ENCODE peak calls at places on chromosomes 5 and 9, in ten cellular contexts. D, I, R, X, P, E, Z, Y, H and B are unnamed samples.
A peak's percentile ranks its signal among the peaks of the same experiment; 100 is the strongest.

GRCh38 chr5:139635606-139636206 is 12.4 kb upstream of the CXXC5 start:
- DNase-seq in Z (peak; percentile 95), E (peak; percentile 78), R (peak; percentile 83), Y (peak; percentile 92), P (peak; percentile 92), H (peak; percentile 92), I (peak; percentile 32), X (peak; percentile 67), D (peak; percentile 79), B (peak; percentile 85)

GRCh38 chr9:134738869-134739659 is 97.5 kb downstream of the COL5A1 start:
- DNase-seq in D (peak; percentile 81), X (peak; percentile 39), Y (no peak), H (peak; percentile 91), E (peak; percentile 74), P (peak; percentile 78), Z (no peak), R (peak; percentile 67), I (peak; percentile 56), B (peak; percentile 79)

GRCh38 chr9:21294325-21294724 is 10.8 kb downstream of the IFNA5 start:
- DNase-seq in P (no peak), Y (peak; percentile 47), H (no peak), Z (no peak), E (no peak), I (no peak), X (no peak), R (no peak), D (no peak), B (no peak)

GRCh38 chr5:32638309-32638708 is 53.0 kb downstream of the SUB1 start:
- DNase-seq in I (no peak), P (no peak), R (no peak), Z (no peak), E (no peak), H (no peak), D (no peak), X (no peak), Y (no peak), B (no peak)

GRCh38 chr5:122760281-122760680 is 14.6 kb upstream of the SNX2 start:
- DNase-seq in Y (no peak), P (no peak), E (no peak), D (no peak), X (no peak), Z (no peak), H (no peak), I (no peak), R (no peak), B (no peak)

GRCh38 chr5:79552984-79553383 is 39.0 kb upstream of the HOMER1 start:
- DNase-seq in Z (no peak), H (no peak), P (no peak), I (no peak), Y (no peak), R (no peak), X (peak; percentile 74), E (peak; percentile 88), D (no peak), B (no peak)

GRCh38 chr9:133135193-133135745 is 14.2 kb upstream of the RALGDS start:
- DNase-seq in P (peak; percentile 54), E (no peak), D (peak; percentile 68), Y (peak; percentile 90), R (peak; percentile 87), X (no peak), I (peak; percentile 54), Z (peak; percentile 96), H (peak; percentile 83), B (no peak)

GRCh38 chr9:92325991-92326500 is 293 bp downstream of the CENPP start:
- DNase-seq in I (no peak), E (peak; percentile 47), Y (no peak), Z (peak; percentile 87), R (no peak), D (no peak), X (no peak), H (no peak), P (no peak), B (no peak)

GRCh38 chr5:108432024-108432423 is 50.1 kb upstream of the FBXL17 start:
- DNase-seq in R (no peak), Z (no peak), X (no peak), H (no peak), D (no peak), I (no peak), E (no peak), Y (peak; percentile 23), P (no peak), B (no peak)

GRCh38 chr9:101620452-101620851 is 25.7 kb upstream of the PPP3R2 start:
- DNase-seq in E (no peak), D (no peak), X (no peak), R (no peak), Y (no peak), Z (no peak), P (no peak), H (no peak), I (no peak), B (no peak)

GRCh38 chr9:113508111-113508749 is 44.7 kb downstream of the RGS3 start:
- DNase-seq in D (no peak), X (no peak), I (no peak), H (no peak), Z (no peak), Y (no peak), R (peak; percentile 51), P (no peak), E (peak; percentile 29), B (no peak)

GRCh38 chr5:109546461-109546860 is 136.7 kb upstream of the PJA2 start:
- DNase-seq in P (no peak), H (no peak), R (no peak), I (no peak), Z (no peak), Y (no peak), X (no peak), D (no peak), E (no peak), B (no peak)

DNA sequence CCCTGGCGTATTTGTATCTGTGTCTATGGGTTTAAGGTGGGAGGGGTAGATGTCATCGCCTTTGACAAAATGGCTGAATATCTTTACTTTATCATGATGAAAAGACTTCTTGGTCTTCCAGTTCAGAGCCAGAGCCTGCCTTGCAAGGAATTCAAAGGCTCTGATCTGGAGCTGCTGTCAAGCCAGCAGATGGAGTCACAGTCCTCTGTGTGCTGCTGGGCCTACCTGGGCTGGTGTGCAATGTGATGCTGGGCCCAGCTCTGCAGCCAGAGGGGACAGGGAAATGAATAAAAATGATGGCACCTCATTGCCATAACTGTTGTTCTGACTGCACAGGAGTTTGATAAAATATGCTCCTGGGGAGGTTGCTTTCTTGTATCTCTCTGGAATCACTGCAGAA is 20.2 kb upstream of the HSPA9 start:
- DNase-seq in H (no peak), I (no peak), Y (no peak), X (no peak), P (no peak), Z (no peak), E (no peak), D (no peak), R (no peak), B (no peak)
- TF ChIP-seq CTCF in H (peak; percentile 13), I (no peak), Y (no peak), X (peak; percentile 57), P (peak; percentile 19), Z (peak; percentile 7), E (no peak), D (no peak), R (no peak), B (peak; percentile 42)

GRCh38 chr5:141306630-141307029 is 2.8 kb upstream of the SLC25A2 start:
- DNase-seq in R (no peak), D (no peak), E (no peak), P (no peak), Z (no peak), X (no peak), H (no peak), I (no peak), Y (no peak), B (no peak)
- H3K9me3 ChIP-seq in R (peaks cover 100% of the 10 kb centered on the region), D (peaks cover 31% of the 10 kb centered on the region), E (peaks cover 20% of the 10 kb centered on the region), P (peaks cover 99% of the 10 kb centered on the region), Z (peaks cover 3% of the 10 kb centered on the region), X (peaks cover 5% of the 10 kb centered on the region), H (peaks cover 65% of the 10 kb centered on the region), I (peaks cover 75% of the 10 kb centered on the region), Y (peaks cover 33% of the 10 kb centered on the region), B (peaks cover 100% of the 10 kb centered on the region)

GRCh38 chr9:86774101-86774500 is 173.2 kb downstream of the GAS1 start:
- DNase-seq in H (no peak), I (no peak), X (no peak), E (no peak), D (no peak), P (no peak), Z (no peak), R (no peak), Y (no peak), B (no peak)

GRCh38 chr9:86772289-86772982 is 174.9 kb downstream of the GAS1 start:
- DNase-seq in R (no peak), E (no peak), D (no peak), Y (no peak), Z (no peak), P (no peak), X (no peak), I (no peak), H (no peak), B (no peak)

GRCh38 chr9:86771391-86771790 is 175.9 kb downstream of the GAS1 start:
- DNase-seq in H (no peak), E (no peak), Z (no peak), R (no peak), X (no peak), I (no peak), Y (no peak), P (no peak), D (no peak), B (no peak)

GRCh38 chr9:86775718-86776117 is 171.6 kb downstream of the GAS1 start:
- DNase-seq in R (no peak), Z (no peak), H (no peak), D (no peak), E (peak; percentile 12), X (no peak), Y (no peak), I (no peak), P (no peak), B (no peak)

DNA sequence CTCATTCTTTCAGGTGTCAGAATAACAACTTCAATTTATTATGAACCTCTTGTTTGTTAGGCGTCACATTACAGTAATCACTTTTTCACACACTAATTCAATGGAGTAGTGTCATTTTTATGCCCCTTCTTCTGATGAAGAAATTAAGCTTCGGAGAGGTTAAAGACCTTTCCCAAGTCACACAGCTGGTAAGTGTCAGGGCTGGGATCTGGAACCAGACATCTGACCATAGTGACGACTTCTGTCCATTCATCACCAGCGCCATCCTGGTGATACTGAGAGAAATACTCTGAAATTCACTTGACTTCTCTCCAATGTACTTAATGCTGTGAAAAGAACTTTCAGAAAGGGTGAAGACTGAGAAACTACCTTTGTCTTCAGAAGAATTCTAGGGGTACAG is 173.9 kb downstream of the GAS1 start:
- DNase-seq in Y (no peak), E (no peak), H (no peak), R (no peak), I (no peak), X (no peak), D (no peak), Z (no peak), P (no peak), B (no peak)
- TF ChIP-seq CTCF in Y (no peak), E (no peak), H (no peak), R (no peak), I (no peak), X (no peak), D (no peak), Z (no peak), P (no peak), B (no peak)

DNA sequence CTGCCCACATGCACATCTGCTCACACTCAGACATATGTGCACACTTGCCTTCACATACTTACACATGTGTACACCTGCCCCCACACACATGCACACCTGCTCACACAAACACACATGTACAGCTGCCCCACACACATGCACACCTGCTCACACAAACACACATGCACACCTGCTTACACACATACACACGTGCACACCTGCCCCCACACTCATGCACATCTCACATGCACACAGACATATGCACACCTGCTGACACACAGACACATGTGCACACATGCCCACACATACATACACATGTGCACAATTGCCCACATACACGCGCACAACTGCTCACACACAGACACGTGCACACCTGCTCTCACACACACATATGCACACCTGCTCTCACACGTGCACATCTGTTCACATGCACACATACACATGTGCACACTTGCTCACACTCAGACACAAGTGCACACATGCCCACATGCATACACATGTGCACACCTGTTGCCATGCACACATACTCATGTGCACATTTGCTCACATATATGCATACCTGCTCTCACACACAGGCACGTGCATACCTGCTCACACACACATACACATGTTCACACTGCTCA is 147.8 kb upstream of the FOXD4L5 start:
- DNase-seq in Z (no peak), R (no peak), I (no peak), E (no peak), Y (no peak), P (no peak), H (no peak), D (no peak), X (no peak), B (no peak)
- H3K9me3 ChIP-seq in Z (no peaks in the 10 kb centered on the region), R (peaks cover 79% of the 10 kb centered on the region), I (peaks cover 8% of the 10 kb centered on the region), E (peaks cover 5% of the 10 kb centered on the region), Y (peaks cover 15% of the 10 kb centered on the region), P (no peaks in the 10 kb centered on the region), H (no peaks in the 10 kb centered on the region), D (no peaks in the 10 kb centered on the region), X (peaks cover 10% of the 10 kb centered on the region), B (no peaks in the 10 kb centered on the region)